ENCODE peak calls at places on chromosomes 5 and 9, in seven cellular contexts. Q, S, T, G, H, K and C are unnamed samples.

GRCh38 chr9:120344230-120344629 is 235.7 kb downstream of the CDK5RAP2 start:
- DNase-seq in Q (no peak), T (peak; percentile 79), H (peak; percentile 45), K (peak; percentile 69), S (peak; percentile 80), G (no peak), C (peak; percentile 90)

GRCh38 chr5:141508808-141509611 is 20.1 kb downstream of the PCDHGC5 start:
- DNase-seq in K (peak; percentile 76), T (peak; percentile 97), S (peak; percentile 97), Q (peak; percentile 24), G (no peak), H (peak; percentile 97), C (peak; percentile 98)

GRCh38 chr5:143708672-143709071 is 103.3 kb upstream of the HMHB1 start:
- DNase-seq in G (no peak), T (no peak), Q (no peak), K (no peak), H (no peak), S (no peak), C (no peak)

GRCh38 chr5:55575815-55576583 is 41.2 kb upstream of the PLPP1 start:
- DNase-seq in S (peak; percentile 60), G (no peak), Q (no peak), K (no peak), T (peak; percentile 51), H (peak; percentile 90), C (no peak)

GRCh38 chr9:134062461-134063087 is 5.3 kb downstream of the BRD3 start:
- DNase-seq in S (no peak), G (no peak), T (no peak), K (no peak), Q (no peak), H (no peak), C (no peak)

GRCh38 chr9:76818271-76818670 is 54.0 kb downstream of the PCA3 start:
- DNase-seq in G (no peak), S (peak; percentile 98), H (peak; percentile 98), T (peak; percentile 95), Q (peak; percentile 52), K (peak; percentile 97), C (peak; percentile 98)

GRCh38 chr5:75037106-75037505 is 15.3 kb downstream of the GCNT4 start:
- DNase-seq in G (no peak), Q (no peak), H (peak; percentile 20), K (peak; percentile 43), T (peak; percentile 70), S (peak; percentile 93), C (peak; percentile 93)

GRCh38 chr5:38420691-38421395 is 135.6 kb downstream of the LIFR start:
- DNase-seq in H (peak; percentile 76), Q (peak; percentile 77), K (peak; percentile 59), S (peak; percentile 69), T (peak; percentile 65), G (no peak), C (peak; percentile 80)

GRCh38 chr5:54088081-54088480 is 222.3 kb downstream of the ARL15 start:
- DNase-seq in G (no peak), Q (no peak), K (no peak), H (no peak), S (peak; percentile 7), T (no peak), C (no peak)

GRCh38 chr9:127463891-127464290 is 12.6 kb downstream of the LRSAM1 start:
- DNase-seq in G (no peak), H (peak; percentile 28), T (no peak), Q (no peak), S (peak; percentile 76), K (no peak), C (peak; percentile 82)

GRCh38 chr5:71830626-71831539 is 111.8 kb downstream of the CARTPT start:
- DNase-seq in G (no peak), S (peak; percentile 83), K (peak; percentile 42), T (peak; percentile 90), Q (peak; percentile 53), H (peak; percentile 88), C (peak; percentile 86)

GRCh38 chr5:159774476-159775031 is 141.7 kb upstream of the ADRA1B start:
- DNase-seq in K (no peak), S (no peak), G (no peak), T (no peak), Q (no peak), H (no peak), C (no peak)

GRCh38 chr5:157100140-157100679 is 8.6 kb downstream of the HAVCR2 start:
- DNase-seq in G (no peak), K (peak; percentile 25), T (peak; percentile 61), S (peak; percentile 61), H (peak; percentile 91), Q (no peak), C (peak; percentile 43)

GRCh38 chr5:27217160-27217956 is 179.0 kb upstream of the CDH9 start:
- DNase-seq in Q (no peak), T (no peak), G (no peak), S (no peak), H (no peak), K (no peak), C (no peak)

GRCh38 chr9:130213898-130214761 is 41.9 kb downstream of the NCS1 start:
- DNase-seq in K (no peak), S (peak; percentile 31), T (no peak), G (no peak), Q (no peak), H (peak; percentile 29), C (peak; percentile 14)

GRCh38 chr5:180799194-180799593 is 3.4 kb downstream of the MGAT1 start:
- DNase-seq in K (no peak), H (no peak), G (no peak), Q (peak; percentile 75), S (no peak), T (no peak), C (no peak)

GRCh38 chr5:9739135-9739534 is 109.0 kb upstream of the TAS2R1 start:
- DNase-seq in Q (no peak), T (no peak), G (no peak), S (no peak), H (no peak), K (no peak), C (no peak)

GRCh38 chr5:32714836-32715235 is 3.7 kb downstream of the NPR3 start:
- DNase-seq in K (no peak), Q (no peak), H (peak; percentile 51), T (peak; percentile 22), S (peak; percentile 72), G (no peak), C (no peak)
- H3K4me3 ChIP-seq in K (no peak overlapping the region), Q (no peak overlapping the region), H (no peak overlapping the region), T (no peak overlapping the region), S (no peak overlapping the region), G (no peak overlapping the region), C (no peak overlapping the region)

DNA sequence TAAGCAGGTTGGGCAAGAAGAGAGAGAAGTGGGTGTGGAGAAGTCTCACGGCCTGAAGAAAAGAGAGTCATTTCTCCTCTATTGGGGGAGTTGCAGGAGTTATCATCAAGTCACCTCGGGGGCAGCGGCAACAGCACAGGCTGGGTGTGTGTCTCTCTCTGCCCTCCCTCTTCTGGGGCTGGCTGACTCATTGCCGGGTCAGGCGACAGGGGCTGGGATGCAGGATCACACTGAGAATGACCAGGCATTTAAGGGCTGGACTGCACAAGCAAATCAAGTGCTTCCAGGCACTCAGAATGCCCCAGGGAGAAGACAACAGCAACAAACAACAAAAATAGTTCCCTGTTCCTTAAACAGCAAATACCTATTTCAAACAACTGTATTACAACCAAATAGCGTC is 6.3 kb upstream of the EQTN start:
- DNase-seq in T (no peak), H (no peak), G (no peak), Q (no peak), S (peak; percentile 4), K (no peak), C (no peak)
- H3K4me3 ChIP-seq in T (no peak overlapping the region), H (no peak overlapping the region), G (no peak overlapping the region), Q (no peak overlapping the region), S (no peak overlapping the region), K (no peak overlapping the region), C (no peak overlapping the region)

GRCh38 chr5:35922468-35922867 is 16.0 kb downstream of the CAPSL start:
- DNase-seq in G (no peak), H (no peak), T (no peak), S (no peak), Q (no peak), K (no peak), C (no peak)

GRCh38 chr5:35926389-35927051 is 11.9 kb downstream of the CAPSL start:
- DNase-seq in S (peak; percentile 50), G (peak; percentile 39), T (peak; percentile 38), H (peak; percentile 65), Q (peak; percentile 77), K (peak; percentile 37), C (peak; percentile 77)

GRCh38 chr5:35924122-35924949 is 14.1 kb downstream of the CAPSL start:
- DNase-seq in T (peak; percentile 95), G (no peak), K (no peak), H (peak; percentile 47), Q (no peak), S (peak; percentile 85), C (peak; percentile 70)

GRCh38 chr5:35921930-35922329 is 16.5 kb downstream of the CAPSL start:
- DNase-seq in T (no peak), K (no peak), G (peak; percentile 27), Q (no peak), S (no peak), H (no peak), C (no peak)

DNA sequence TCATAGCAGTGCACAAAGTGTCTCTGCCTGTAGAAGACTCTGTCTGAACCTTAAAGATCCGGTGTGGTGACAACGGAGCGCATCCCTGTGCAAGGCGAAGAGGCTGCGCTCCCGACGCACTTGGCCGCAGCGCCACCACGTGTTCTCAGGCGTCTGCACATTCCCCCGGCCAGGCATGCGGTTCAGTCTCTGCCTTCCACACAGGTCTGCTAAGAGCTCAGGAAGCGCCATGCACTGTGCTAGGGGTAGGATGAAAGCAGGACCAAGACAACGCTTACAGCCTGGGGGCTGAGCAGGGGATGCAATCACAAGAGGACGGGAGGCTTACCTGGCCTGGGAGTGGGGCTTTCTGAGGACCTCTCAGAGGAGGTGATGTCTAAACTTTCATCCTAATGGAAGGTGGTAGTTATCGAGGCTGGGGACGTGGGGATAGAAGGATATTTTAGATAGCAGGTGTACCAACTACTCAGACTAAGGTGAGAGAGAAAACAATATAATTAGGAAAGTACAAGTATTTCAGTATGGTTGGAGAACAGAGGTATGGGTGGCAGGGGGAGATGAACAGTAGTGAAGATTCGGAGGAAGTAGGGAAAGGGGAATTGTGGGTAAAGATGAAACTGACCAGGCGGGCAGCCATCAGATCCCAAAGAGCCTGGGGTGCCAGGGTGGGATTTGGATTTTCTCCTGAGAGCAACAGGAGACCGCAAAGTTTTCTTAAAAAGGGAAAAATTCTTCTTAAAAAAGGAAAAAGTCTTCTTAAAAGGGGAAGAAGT is 13.3 kb downstream of the CAPSL start:
- DNase-seq in S (peak; percentile 74), T (peak; percentile 78), Q (peak; percentile 70), G (peak; percentile 86), K (peak; percentile 40), H (peak; percentile 62), C (peak; percentile 91)
- H3K4me3 ChIP-seq in S (no peak overlapping the region), T (peak overlapping the region; percentile 34), Q (no peak overlapping the region), G (peak overlapping the region; percentile 26), K (no peak overlapping the region), H (no peak overlapping the region), C (peak overlapping the region; percentile 36)

DNA sequence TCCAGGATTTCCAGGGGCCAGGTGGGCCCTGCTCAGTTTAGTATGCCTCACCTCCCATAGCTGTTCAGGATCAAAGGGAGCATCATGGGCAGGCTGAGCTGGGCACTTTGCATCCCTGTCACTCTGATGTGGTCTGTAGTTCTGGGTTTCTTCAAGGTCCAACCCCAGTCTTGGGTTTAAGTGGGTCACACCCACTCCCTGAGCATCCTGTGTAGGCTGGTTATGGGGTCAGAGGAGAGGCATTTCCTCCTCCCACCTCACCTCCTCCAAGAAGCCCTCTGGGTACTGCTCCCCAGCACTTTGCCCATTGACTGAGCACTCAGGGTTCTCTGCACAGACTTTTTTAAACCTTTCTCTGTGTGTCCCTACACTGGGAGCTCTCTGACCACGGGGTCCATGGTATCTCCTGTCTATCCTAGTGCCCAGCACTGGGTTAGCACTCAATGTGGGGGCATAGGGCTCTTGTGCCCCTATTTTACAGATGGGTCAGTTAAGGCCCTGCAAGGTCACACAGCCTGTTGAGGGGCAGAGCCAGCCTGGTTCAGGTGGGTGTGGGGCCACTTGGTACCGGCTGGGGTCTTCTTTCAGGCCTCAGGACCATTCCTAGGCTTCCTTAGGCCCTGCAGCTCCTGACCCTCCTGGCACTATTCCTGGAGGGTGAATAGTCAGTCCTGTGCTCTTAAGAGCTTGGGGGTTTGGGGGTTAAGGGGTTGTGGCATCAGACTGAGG is 19.0 kb downstream of the CXXC5 start:
- DNase-seq in H (no peak), K (no peak), Q (no peak), T (no peak), G (no peak), S (no peak), C (peak; percentile 63)
- H3K4me3 ChIP-seq in H (no peak overlapping the region), K (no peak overlapping the region), Q (no peak overlapping the region), T (no peak overlapping the region), G (no peak overlapping the region), S (no peak overlapping the region), C (no peak overlapping the region)